ENCODE peak calls at places on chromosome 17, in seven cellular contexts. D is ovary; S is fibroblast of lung; Y is DND-41; Z is IMR-90; W is CD4-positive, CD25-positive, alpha-beta regulatory T cell; N is heart left ventricle. E is an unnamed sample.

GRCh38 chr17:1039511-1040215 is 42.7 kb downstream of the TIMM22 start:
- DNase-seq in Z (no peak), Y (no peak), N (peak; percentile 90), S (no peak), W (no peak), D (no peak), E (no peak)

GRCh38 chr17:58755269-58755576 is 431 bp upstream of the PPM1E start:
- DNase-seq in W (no peak), D (no peak), S (no peak), N (no peak), Z (no peak), Y (no peak), E (no peak)

GRCh38 chr17:9865585-9865984 is 39.5 kb downstream of the RCVRN start:
- DNase-seq in D (no peak), W (no peak), Y (no peak), N (no peak), Z (no peak), S (no peak), E (no peak)

GRCh38 chr17:51820252-51820651 is 338.3 kb downstream of the CA10 start:
- DNase-seq in D (no peak), Z (no peak), N (no peak), S (no peak), W (no peak), Y (no peak), E (no peak)

GRCh38 chr17:550041-550398 is 164.6 kb downstream of the VPS53 start:
- DNase-seq in Y (no peak), N (no peak), D (no peak), W (no peak), S (peak; percentile 82), Z (peak; percentile 46), E (no peak)

GRCh38 chr17:44119798-44120197 is 3.6 kb downstream of the HDAC5 start:
- DNase-seq in Y (no peak), W (no peak), S (no peak), Z (no peak), D (no peak), N (no peak), E (no peak)

GRCh38 chr17:8003594-8004181 is 1.3 kb downstream of the GUCY2D start:
- DNase-seq in Z (no peak), N (no peak), W (no peak), D (no peak), Y (no peak), S (no peak), E (no peak)

GRCh38 chr17:82814834-82815233 is 25.0 kb downstream of the ZNF750 start:
- DNase-seq in Z (no peak), W (no peak), S (no peak), D (no peak), N (peak; percentile 18), Y (no peak), E (no peak)

GRCh38 chr17:82737981-82738877 is 2.8 kb downstream of the FN3K start:
- DNase-seq in S (peak; percentile 20), N (peak; percentile 93), Y (no peak), Z (peak; percentile 27), W (no peak), D (peak; percentile 80), E (no peak)

GRCh38 chr17:63641678-63642077 is 19.5 kb downstream of the MAP3K3 start:
- DNase-seq in Y (no peak), W (no peak), S (no peak), N (peak; percentile 45), Z (no peak), D (no peak), E (no peak)

GRCh38 chr17:3972281-3972731 is 8.1 kb upstream of the ATP2A3 start:
- DNase-seq in W (no peak), Y (peak; percentile 65), D (no peak), N (no peak), S (no peak), Z (no peak), E (no peak)

GRCh38 chr17:71922439-71922838 is 198.4 kb upstream of the SOX9 start:
- DNase-seq in N (no peak), W (no peak), Y (peak; percentile 24), S (peak; percentile 91), D (no peak), Z (peak; percentile 85), E (no peak)

GRCh38 chr17:2594657-2595085 is 1.2 kb downstream of the PAFAH1B1 start:
- DNase-seq in S (no peak), Y (peak; percentile 31), N (no peak), Z (no peak), W (no peak), D (no peak), E (no peak)

GRCh38 chr17:48025904-48026502 is 11.6 kb downstream of the COPZ2 start:
- DNase-seq in S (no peak), Z (no peak), N (no peak), Y (no peak), W (no peak), D (no peak), E (no peak)

GRCh38 chr17:57704448-57704847 is 40.7 kb downstream of the CCDC182 start:
- DNase-seq in D (no peak), N (no peak), Y (no peak), S (no peak), Z (no peak), W (no peak), E (no peak)

GRCh38 chr17:83103938-83104311 is 24.5 kb downstream of the METRNL start:
- DNase-seq in W (no peak), Z (no peak), N (no peak), S (no peak), Y (no peak), D (no peak), E (no peak)

GRCh38 chr17:77217136-77217535 is 76.4 kb downstream of the SEC14L1 start:
- DNase-seq in Y (no peak), N (no peak), S (no peak), D (no peak), Z (no peak), W (no peak), E (no peak)

DNA sequence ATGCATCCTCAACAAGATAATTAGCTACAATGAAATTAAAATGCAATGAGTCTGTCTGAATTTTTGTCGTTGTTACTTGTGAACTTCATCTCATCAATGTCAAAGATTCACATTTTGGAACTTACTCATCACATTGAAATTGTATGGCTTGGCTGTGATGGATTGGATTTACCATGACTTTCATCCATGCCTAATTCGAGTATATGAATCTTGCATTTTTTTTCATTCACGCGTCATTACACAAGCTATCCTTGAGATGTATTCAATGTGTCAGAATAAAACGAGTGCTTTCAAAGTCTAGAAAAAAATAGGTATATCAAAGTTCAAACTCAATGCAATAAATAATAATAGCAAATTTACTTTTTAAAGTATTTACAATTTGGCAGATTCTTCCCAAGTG is 265.3 kb downstream of the MAP2K6 start:
- DNase-seq in D (no peak), Y (no peak), W (no peak), S (peak; percentile 80), N (no peak), Z (no peak), E (no peak)
- H3K9me3 ChIP-seq in D (no peaks in the 10 kb centered on the region), Y (no peaks in the 10 kb centered on the region), W (no peaks in the 10 kb centered on the region), S (no peaks in the 10 kb centered on the region), N (no peaks in the 10 kb centered on the region), Z (peaks cover 2% of the 10 kb centered on the region), E (no peaks in the 10 kb centered on the region)

GRCh38 chr17:5182597-5183409 is 8.9 kb downstream of the ZNF594 start:
- DNase-seq in Y (no peak), Z (no peak), S (no peak), W (no peak), N (no peak), D (no peak), E (no peak)

GRCh38 chr17:5179003-5179402 is 12.7 kb downstream of the ZNF594 start:
- DNase-seq in D (no peak), Y (no peak), N (no peak), Z (no peak), W (no peak), S (no peak), E (no peak)

GRCh38 chr17:5181509-5182305 is 10.0 kb downstream of the ZNF594 start:
- DNase-seq in Y (no peak), Z (no peak), S (no peak), W (no peak), N (no peak), D (no peak), E (no peak)

GRCh38 chr17:5184284-5184683 is 7.4 kb downstream of the ZNF594 start:
- DNase-seq in Z (no peak), D (no peak), W (no peak), S (no peak), N (no peak), Y (no peak), E (no peak)

DNA sequence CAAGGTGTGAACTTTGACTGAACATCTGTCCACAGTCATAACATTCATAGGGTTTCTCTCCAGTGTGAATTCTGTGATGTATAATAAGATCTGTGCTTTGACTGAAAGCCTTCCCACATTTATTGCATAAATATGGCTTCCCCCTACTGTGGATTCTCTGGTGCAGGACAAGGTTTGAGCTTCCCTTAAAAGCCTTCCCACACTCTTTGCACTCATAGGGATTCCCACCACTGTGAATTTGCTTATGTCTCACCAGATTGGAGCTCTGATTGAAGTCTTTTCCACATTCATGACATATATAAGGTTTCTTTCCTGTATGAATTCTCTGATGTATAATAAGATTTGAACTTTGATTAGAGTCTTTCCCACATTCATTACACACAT is 8.3 kb downstream of the ZNF594 start:
- DNase-seq in N (no peak), Z (no peak), Y (no peak), S (no peak), W (no peak), D (no peak), E (no peak)
- H3K9me3 ChIP-seq in N (peaks cover 100% of the 10 kb centered on the region), Z (peaks cover 77% of the 10 kb centered on the region), Y (peaks cover 79% of the 10 kb centered on the region), S (peaks cover 6% of the 10 kb centered on the region), W (peaks cover 100% of the 10 kb centered on the region), D (peaks cover 55% of the 10 kb centered on the region), E (peaks cover 93% of the 10 kb centered on the region)

GRCh38 chr17:36117505-36118382 is 14.1 kb downstream of the CCL4 start:
- DNase-seq in N (no peak), Z (no peak), Y (no peak), S (no peak), W (no peak), D (no peak), E (no peak)

GRCh38 chr17:36107660-36108059 is 4.0 kb downstream of the CCL4 start:
- DNase-seq in W (no peak), S (no peak), Z (no peak), N (no peak), Y (no peak), D (no peak), E (no peak)

DNA sequence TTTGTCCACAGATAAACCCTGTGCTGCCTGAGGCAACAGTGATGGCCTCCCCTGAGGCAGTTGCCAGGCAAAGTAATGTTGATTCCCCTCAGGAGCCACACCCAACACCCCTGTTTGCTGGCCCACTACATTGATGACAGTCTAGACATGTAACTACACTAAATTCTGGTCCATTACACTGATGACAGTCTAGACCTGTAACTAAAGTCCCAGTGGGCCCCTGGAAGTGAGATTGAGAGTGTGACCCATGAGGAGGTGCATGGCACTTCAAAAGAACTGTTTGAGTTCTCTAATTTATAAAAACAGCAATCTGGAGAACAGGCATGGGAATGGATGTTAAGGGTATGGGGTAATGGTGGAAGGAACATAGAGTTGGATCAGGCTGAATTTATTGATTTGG is 8.9 kb downstream of the CCL4 start:
- DNase-seq in W (no peak), Z (no peak), D (no peak), Y (no peak), S (no peak), N (no peak), E (no peak)
- H3K9me3 ChIP-seq in W (no peaks in the 10 kb centered on the region), Z (no peaks in the 10 kb centered on the region), D (no peaks in the 10 kb centered on the region), Y (no peaks in the 10 kb centered on the region), S (no peaks in the 10 kb centered on the region), N (no peaks in the 10 kb centered on the region), E (no peaks in the 10 kb centered on the region)

DNA sequence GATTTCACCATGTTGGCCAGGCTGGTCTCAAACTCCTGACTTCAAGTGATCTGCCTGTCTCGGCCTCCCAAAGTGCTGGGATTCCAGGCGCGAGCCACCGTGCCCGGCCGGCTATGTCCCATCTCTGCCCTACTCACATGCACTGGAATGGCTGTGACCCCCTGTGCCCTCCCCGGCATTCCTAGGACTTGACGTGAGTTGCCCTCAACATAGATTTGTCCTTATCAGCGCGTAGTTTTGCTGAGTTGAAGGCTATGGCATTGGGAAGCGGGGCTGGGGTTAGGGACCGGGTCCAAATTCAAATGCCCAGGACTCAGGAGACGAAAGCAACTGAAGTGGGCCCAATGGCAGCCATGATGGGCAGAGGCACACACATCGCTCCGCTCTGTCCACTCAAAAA is 5.8 kb downstream of the UNC13D start:
- DNase-seq in Y (no peak), S (no peak), D (no peak), W (no peak), Z (no peak), N (peak; percentile 52), E (no peak)
- H3K9me3 ChIP-seq in Y (no peaks in the 10 kb centered on the region), S (no peaks in the 10 kb centered on the region), D (no peaks in the 10 kb centered on the region), W (no peaks in the 10 kb centered on the region), Z (no peaks in the 10 kb centered on the region), N (no peaks in the 10 kb centered on the region), E (no peaks in the 10 kb centered on the region)

E was measured in CD4-positive, alpha-beta T cell.